ENCODE peak calls at places on chromosomes 4 and X, in four cellular contexts. W, N, G and K are unnamed samples.
A peak's percentile ranks its signal among the peaks of the same experiment; 100 is the strongest.

GRCh38 chr4:926538-926937 is 5.6 kb downstream of the GAK start:
- DNase-seq in G (no peak), W (peak; percentile 58), N (no peak), K (no peak)

GRCh38 chrX:41475166-41475565 is 28.0 kb downstream of the NYX start:
- DNase-seq in W (no peak), G (no peak), N (no peak), K (no peak)

GRCh38 chrX:110557864-110558263 is 199.2 kb downstream of the RTL9 start:
- DNase-seq in W (no peak), G (no peak), N (no peak), K (no peak)

GRCh38 chr4:185298728-185299394 is 89.5 kb downstream of the SNX25 start:
- DNase-seq in W (no peak), N (no peak), G (no peak), K (no peak)

GRCh38 chr4:15262396-15262795 is 165.4 kb upstream of the C1QTNF7 start:
- DNase-seq in G (no peak), W (no peak), N (no peak), K (no peak)

GRCh38 chrX:44036336-44036735 is 63.1 kb upstream of the NDP start:
- DNase-seq in W (no peak), G (no peak), N (no peak), K (no peak)

GRCh38 chrX:2689773-2690666 is 1.1 kb upstream of the CD99 start:
- DNase-seq in G (no peak), N (no peak), W (no peak), K (no peak)

GRCh38 chrX:141467442-141467841 is 117.1 kb downstream of the SPANXA1 start:
- DNase-seq in N (no peak), G (no peak), W (peak; percentile 35), K (no peak)

GRCh38 chrX:16445166-16445752 is 204.7 kb upstream of the S100G start:
- DNase-seq in N (no peak), W (peak; percentile 45), G (peak; percentile 28), K (no peak)

GRCh38 chr4:139835006-139835405 is 169.4 kb downstream of the MGST2 start:
- DNase-seq in N (no peak), G (no peak), W (no peak), K (no peak)

GRCh38 chrX:57286507-57287251 is at the start of gene FAAH2:
- DNase-seq in G (peak; percentile 57), W (peak; percentile 30), N (no peak), K (no peak)

GRCh38 chrX:11188664-11189063 is 77.5 kb downstream of the HCCS start:
- DNase-seq in N (no peak), G (peak; percentile 38), W (no peak), K (no peak)

GRCh38 chr4:29309050-29309449 is 1411.1 kb upstream of the PCDH7 start:
- DNase-seq in W (no peak), G (peak; percentile 3), N (no peak), K (no peak)

GRCh38 chr4:163233321-163233720 is 66.6 kb upstream of the NAF1 start:
- DNase-seq in G (peak; percentile 5), W (no peak), N (no peak), K (no peak)

GRCh38 chr4:22987861-22988260 is 295.1 kb downstream of the GBA3 start:
- DNase-seq in W (peak; percentile 14), N (no peak), G (no peak), K (no peak)

GRCh38 chrX:21711126-21711847 is 46.6 kb downstream of the SMPX start:
- DNase-seq in G (no peak), W (no peak), N (peak; percentile 26), K (no peak)

GRCh38 chrX:69060631-69061408 is 104.4 kb downstream of the PJA1 start:
- DNase-seq in G (peak; percentile 25), N (no peak), W (peak; percentile 23), K (peak; percentile 63)

GRCh38 chr4:87209182-87209581 is 11.2 kb downstream of the KLHL8 start:
- DNase-seq in W (no peak), G (no peak), N (no peak), K (no peak)

GRCh38 chrX:97531824-97532223 is 648.1 kb downstream of the RPA4 start:
- DNase-seq in W (no peak), G (no peak), N (no peak), K (no peak)

GRCh38 chr4:152535236-152535902 is 523 bp downstream of the FBXW7 start:
- DNase-seq in W (no peak), G (peak; percentile 16), N (peak; percentile 28), K (no peak)

GRCh38 chr4:151098191-151098590 is 1.2 kb upstream of the RPS3A start:
- DNase-seq in G (no peak), W (no peak), N (no peak), K (no peak)

GRCh38 chr4:39415678-39416283 is 9.1 kb downstream of the KLB start:
- DNase-seq in W (no peak), N (no peak), G (no peak), K (no peak)

GRCh38 chr4:39407584-39407885 is 805 bp downstream of the KLB start:
- DNase-seq in G (no peak), W (no peak), N (no peak), K (no peak)

GRCh38 chr4:39406763-39407583 is at the start of gene KLB:
- DNase-seq in N (no peak), W (peak; percentile 59), G (no peak), K (no peak)

DNA sequence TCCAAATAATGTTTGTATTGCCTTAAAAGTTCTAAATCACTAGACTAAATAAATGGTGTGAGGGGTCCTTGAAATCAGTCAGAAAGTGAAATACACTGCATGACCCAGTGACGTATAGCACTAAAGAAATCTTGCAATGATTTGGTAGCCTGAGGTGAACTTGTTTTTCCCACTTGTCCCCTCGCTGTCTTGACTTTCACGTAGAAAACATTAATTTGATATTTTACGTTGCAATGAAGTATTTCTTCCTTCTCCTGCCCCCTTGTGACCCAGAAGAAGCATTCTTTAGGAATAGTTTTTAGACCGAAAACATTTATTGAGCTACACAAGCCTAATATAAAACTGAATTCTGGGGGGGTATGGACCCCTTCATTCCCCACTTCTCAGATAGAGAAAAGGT is 3.7 kb downstream of the KLB start:
- DNase-seq in N (no peak), G (no peak), W (peak; percentile 36), K (no peak)
- TF ChIP-seq CTCF in N (no peak), G (no peak), W (peak; percentile 28), K (peak; percentile 18)

DNA sequence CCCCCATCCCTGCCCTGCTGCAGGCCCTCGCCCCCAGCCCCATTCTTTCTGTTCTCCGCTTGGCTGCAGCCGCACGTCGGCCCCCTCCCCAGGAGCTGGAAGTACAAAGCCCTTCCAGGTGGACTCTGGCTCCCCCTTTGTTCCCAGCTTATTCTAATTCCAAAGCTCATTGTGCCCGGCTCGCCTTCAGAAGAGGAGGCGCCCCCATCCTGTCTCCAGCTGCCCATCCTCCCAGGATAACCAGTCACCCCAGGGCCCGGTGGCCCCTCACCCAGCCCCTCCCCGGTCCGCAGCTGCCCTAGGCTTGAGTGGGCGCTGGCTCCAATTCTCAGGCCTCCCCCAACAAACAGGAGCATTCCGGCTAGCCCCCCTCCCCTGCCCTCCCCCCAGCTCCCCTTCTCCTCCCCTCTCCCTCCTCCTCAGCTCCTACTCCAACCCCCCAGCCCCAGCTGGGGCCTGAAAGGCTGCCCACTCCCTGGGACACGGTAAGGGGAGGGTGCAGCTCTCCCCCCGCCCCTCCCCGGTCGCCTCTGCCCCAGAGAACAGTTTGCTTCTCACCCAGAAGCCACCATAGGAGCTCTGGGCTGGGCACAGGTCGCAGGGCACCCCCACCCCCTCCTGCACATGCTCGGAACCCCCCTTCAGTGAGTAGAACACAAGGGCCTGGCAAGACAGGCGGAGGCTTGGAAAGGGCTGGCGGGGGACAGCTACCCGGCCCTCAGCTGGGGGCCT is 3.1 kb upstream of the SLC6A8 start:
- DNase-seq in W (no peak), N (peak; percentile 10), G (no peak), K (peak; percentile 60)
- TF ChIP-seq CTCF in W (no peak), N (no peak), G (no peak), K (no peak)

DNA sequence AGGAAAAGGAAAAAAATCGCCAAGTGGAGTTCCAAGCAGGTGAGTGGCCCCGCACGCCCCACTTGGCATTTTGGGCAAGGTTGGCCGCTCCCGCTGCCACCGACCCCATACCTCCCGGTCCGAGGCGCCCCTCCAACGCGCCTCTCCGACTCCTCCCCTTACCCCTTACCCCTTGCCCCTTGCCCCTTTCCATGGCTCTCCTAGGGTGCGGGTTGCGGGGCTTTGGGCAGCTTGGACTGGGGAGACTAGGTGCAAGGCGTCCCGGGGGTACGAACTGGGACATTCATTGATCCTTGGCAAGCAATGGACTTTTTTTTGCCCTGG is 698 bp downstream of the SLC16A2 start:
- DNase-seq in G (no peak), W (no peak), N (peak; percentile 13), K (no peak)
- TF ChIP-seq CTCF in G (no peak), W (no peak), N (no peak), K (no peak)

DNA sequence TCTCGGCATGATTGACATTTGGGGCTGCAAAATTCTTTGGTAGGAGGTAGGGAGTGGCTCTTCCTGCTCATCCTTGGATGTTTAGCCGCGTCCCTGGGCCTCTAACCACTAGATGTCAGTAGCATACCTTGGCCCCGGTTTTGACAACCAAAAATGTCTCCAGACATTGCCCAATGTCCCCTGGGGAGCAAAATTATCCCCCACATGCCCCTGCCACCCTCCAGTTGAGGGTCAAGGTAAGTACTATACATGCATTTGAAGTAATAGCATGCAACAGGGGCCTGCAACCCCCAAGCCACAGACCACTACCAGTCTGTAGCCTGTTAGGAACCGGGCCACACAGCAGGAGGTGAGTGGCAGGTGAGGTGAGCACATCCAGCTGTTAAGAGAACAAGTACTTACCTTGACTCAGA is 17.6 kb upstream of the KIAA1210 start:
- DNase-seq in W (peak; percentile 37), G (peak; percentile 6), N (no peak), K (no peak)
- TF ChIP-seq CTCF in W (peak; percentile 62), G (no peak), N (no peak), K (no peak)

GRCh38 chr4:89754531-89754930 is 82.4 kb downstream of the SNCA start:
- DNase-seq in G (no peak), N (no peak), W (no peak), K (no peak)
- TF ChIP-seq CTCF in G (no peak), N (no peak), W (no peak), K (no peak)

DNA sequence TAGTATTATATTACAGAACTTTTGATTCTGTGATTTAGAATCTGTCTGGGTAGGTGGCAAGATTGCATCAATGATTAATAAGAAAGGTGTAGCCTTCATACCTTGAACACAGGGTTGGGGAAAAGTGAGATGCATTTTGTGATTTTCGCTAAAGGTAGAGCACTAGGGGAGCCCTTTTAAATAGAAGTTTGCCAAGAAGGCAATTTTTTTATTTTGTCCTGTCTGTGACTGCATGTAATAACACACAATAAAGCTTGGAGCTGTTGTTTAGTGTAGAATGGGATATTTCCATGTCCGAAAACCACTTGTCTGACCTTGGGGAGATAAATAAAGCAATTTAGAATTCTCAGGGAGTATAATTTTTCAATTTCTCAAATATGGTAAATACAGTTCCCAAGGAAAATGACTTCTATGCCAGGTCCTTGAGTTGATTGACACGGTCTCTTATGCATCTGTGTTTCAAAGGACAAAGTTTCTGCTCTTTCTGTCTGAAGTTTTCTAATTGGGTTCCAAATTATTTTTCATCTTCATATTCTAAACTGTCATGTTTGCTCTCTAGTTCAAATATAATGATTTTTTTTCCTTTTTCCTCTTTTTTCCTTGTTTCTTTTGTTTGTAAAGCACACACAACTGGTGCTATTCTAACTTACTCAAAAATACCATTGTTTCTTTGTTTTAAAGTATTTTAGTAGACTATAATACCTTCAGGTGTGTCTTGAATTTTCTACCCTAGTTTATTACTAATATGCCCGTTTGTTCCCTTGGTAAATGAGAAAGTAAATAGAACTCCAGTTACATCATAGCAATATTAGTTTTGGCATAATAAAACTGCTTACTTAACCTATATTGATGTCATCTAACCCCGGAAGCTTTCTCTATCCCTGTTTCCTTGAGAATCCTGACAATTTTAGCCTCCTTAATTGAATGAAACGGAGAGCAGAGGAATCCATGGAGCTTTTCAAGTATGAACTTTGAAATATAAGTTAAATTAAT is 87.8 kb upstream of the BMPR1B start:
- DNase-seq in N (no peak), G (no peak), W (peak; percentile 89), K (no peak)
- TF ChIP-seq CTCF in N (no peak), G (no peak), W (no peak), K (no peak)